ENCODE peak calls at places on chromosomes 16 and 17, in nine cellular contexts. One of them, this sample, is unnamed.

GRCh38 chr16:70638814-70639792 is 7.3 kb upstream of the IL34 start:
- DNase-seq in amygdala: no peak
- DNase-seq in fibroblast of pulmonary artery: peak
- DNase-seq in substantia nigra: no peak
- DNase-seq in foreskin fibroblast: peak
- DNase-seq in ACHN: no peak
- DNase-seq in mucosa of gallbladder: peak
- DNase-seq in GM18507: no peak
- DNase-seq in A549: no peak
- DNase-seq in this sample: no peak

GRCh38 chr17:27834571-27834970 is 34.2 kb upstream of the NOS2 start:
- DNase-seq in amygdala: no peak
- DNase-seq in fibroblast of pulmonary artery: no peak
- DNase-seq in substantia nigra: no peak
- DNase-seq in foreskin fibroblast: no peak
- DNase-seq in ACHN: no peak
- DNase-seq in mucosa of gallbladder: no peak
- DNase-seq in GM18507: no peak
- DNase-seq in A549: no peak
- DNase-seq in this sample: no peak

GRCh38 chr16:74774223-74775139 is at the start of gene FA2H:
- DNase-seq in amygdala: peak
- DNase-seq in fibroblast of pulmonary artery: peak
- DNase-seq in substantia nigra: peak
- DNase-seq in foreskin fibroblast: peak
- DNase-seq in ACHN: peak
- DNase-seq in mucosa of gallbladder: peak
- DNase-seq in GM18507: peak
- DNase-seq in A549: peak
- DNase-seq in this sample: peak

GRCh38 chr17:42809250-42809649 is 10.6 kb downstream of the CNTD1 start:
- DNase-seq in amygdala: peak
- DNase-seq in fibroblast of pulmonary artery: peak
- DNase-seq in substantia nigra: no peak
- DNase-seq in foreskin fibroblast: peak
- DNase-seq in ACHN: no peak
- DNase-seq in mucosa of gallbladder: no peak
- DNase-seq in GM18507: no peak
- DNase-seq in A549: peak
- DNase-seq in this sample: no peak

GRCh38 chr17:36920032-36921000 is 17.0 kb upstream of the LHX1 start:
- DNase-seq in amygdala: no peak
- DNase-seq in fibroblast of pulmonary artery: no peak
- DNase-seq in substantia nigra: no peak
- DNase-seq in foreskin fibroblast: no peak
- DNase-seq in ACHN: peak
- DNase-seq in mucosa of gallbladder: no peak
- DNase-seq in GM18507: no peak
- DNase-seq in A549: peak
- DNase-seq in this sample: no peak

GRCh38 chr17:64063766-64064224 is 43.4 kb upstream of the ICAM2 start:
- DNase-seq in amygdala: no peak
- DNase-seq in fibroblast of pulmonary artery: peak
- DNase-seq in substantia nigra: no peak
- DNase-seq in foreskin fibroblast: peak
- DNase-seq in ACHN: peak
- DNase-seq in mucosa of gallbladder: peak
- DNase-seq in GM18507: no peak
- DNase-seq in A549: peak
- DNase-seq in this sample: peak

GRCh38 chr17:36791150-36791653 is 146.1 kb upstream of the LHX1 start:
- DNase-seq in amygdala: no peak
- DNase-seq in fibroblast of pulmonary artery: no peak
- DNase-seq in substantia nigra: no peak
- DNase-seq in foreskin fibroblast: no peak
- DNase-seq in ACHN: no peak
- DNase-seq in mucosa of gallbladder: no peak
- DNase-seq in GM18507: no peak
- DNase-seq in A549: no peak
- DNase-seq in this sample: no peak

GRCh38 chr16:56608876-56609462 is 585 bp downstream of the MT2A start:
- DNase-seq in amygdala: no peak
- DNase-seq in fibroblast of pulmonary artery: peak
- DNase-seq in substantia nigra: no peak
- DNase-seq in foreskin fibroblast: peak
- DNase-seq in ACHN: no peak
- DNase-seq in mucosa of gallbladder: no peak
- DNase-seq in GM18507: no peak
- DNase-seq in A549: no peak
- DNase-seq in this sample: no peak

GRCh38 chr16:69073181-69073669 is 32.2 kb upstream of the HAS3 start:
- DNase-seq in amygdala: no peak
- DNase-seq in fibroblast of pulmonary artery: peak
- DNase-seq in substantia nigra: no peak
- DNase-seq in foreskin fibroblast: peak
- DNase-seq in ACHN: peak
- DNase-seq in mucosa of gallbladder: peak
- DNase-seq in GM18507: no peak
- DNase-seq in A549: peak
- DNase-seq in this sample: no peak

GRCh38 chr17:77802333-77802615 is 156.2 kb upstream of the TNRC6C start:
- DNase-seq in amygdala: no peak
- DNase-seq in fibroblast of pulmonary artery: no peak
- DNase-seq in substantia nigra: no peak
- DNase-seq in foreskin fibroblast: no peak
- DNase-seq in ACHN: no peak
- DNase-seq in mucosa of gallbladder: no peak
- DNase-seq in GM18507: no peak
- DNase-seq in A549: no peak
- DNase-seq in this sample: no peak

GRCh38 chr17:17129466-17129865 is 76.7 kb downstream of the PLD6 start:
- DNase-seq in amygdala: no peak
- DNase-seq in fibroblast of pulmonary artery: no peak
- DNase-seq in substantia nigra: no peak
- DNase-seq in foreskin fibroblast: no peak
- DNase-seq in ACHN: no peak
- DNase-seq in mucosa of gallbladder: no peak
- DNase-seq in GM18507: no peak
- DNase-seq in A549: no peak
- DNase-seq in this sample: no peak

GRCh38 chr17:37574427-37574826 is 34.8 kb downstream of the SYNRG start:
- DNase-seq in amygdala: no peak
- DNase-seq in fibroblast of pulmonary artery: no peak
- DNase-seq in substantia nigra: no peak
- DNase-seq in foreskin fibroblast: no peak
- DNase-seq in ACHN: no peak
- DNase-seq in mucosa of gallbladder: no peak
- DNase-seq in GM18507: no peak
- DNase-seq in A549: no peak
- DNase-seq in this sample: no peak

GRCh38 chr16:65598626-65599025 is 476.8 kb upstream of the CDH11 start:
- DNase-seq in amygdala: no peak
- DNase-seq in fibroblast of pulmonary artery: no peak
- DNase-seq in substantia nigra: no peak
- DNase-seq in foreskin fibroblast: no peak
- DNase-seq in ACHN: no peak
- DNase-seq in mucosa of gallbladder: no peak
- DNase-seq in GM18507: no peak
- DNase-seq in A549: no peak
- DNase-seq in this sample: no peak

GRCh38 chr17:78399693-78400144 is 21.3 kb downstream of the PGS1 start:
- DNase-seq in amygdala: no peak
- DNase-seq in fibroblast of pulmonary artery: no peak
- DNase-seq in substantia nigra: no peak
- DNase-seq in foreskin fibroblast: no peak
- DNase-seq in ACHN: no peak
- DNase-seq in mucosa of gallbladder: no peak
- DNase-seq in GM18507: no peak
- DNase-seq in A549: no peak
- DNase-seq in this sample: no peak

GRCh38 chr16:14240216-14240843 is 169.2 kb downstream of the MRTFB start:
- DNase-seq in amygdala: no peak
- DNase-seq in fibroblast of pulmonary artery: no peak
- DNase-seq in substantia nigra: no peak
- DNase-seq in foreskin fibroblast: peak
- DNase-seq in ACHN: no peak
- DNase-seq in mucosa of gallbladder: peak
- DNase-seq in GM18507: no peak
- DNase-seq in A549: no peak
- DNase-seq in this sample: no peak

GRCh38 chr17:46194393-46195216 is 1.4 kb upstream of the KANSL1 start:
- DNase-seq in amygdala: no peak
- DNase-seq in fibroblast of pulmonary artery: peak
- DNase-seq in substantia nigra: no peak
- DNase-seq in foreskin fibroblast: peak
- DNase-seq in ACHN: peak
- DNase-seq in mucosa of gallbladder: no peak
- DNase-seq in GM18507: no peak
- DNase-seq in A549: peak
- DNase-seq in this sample: no peak

GRCh38 chr17:81980122-81980521 is 2.7 kb downstream of the ASPSCR1 start:
- DNase-seq in amygdala: no peak
- DNase-seq in fibroblast of pulmonary artery: no peak
- DNase-seq in substantia nigra: no peak
- DNase-seq in foreskin fibroblast: no peak
- DNase-seq in ACHN: no peak
- DNase-seq in mucosa of gallbladder: no peak
- DNase-seq in GM18507: no peak
- DNase-seq in A549: no peak
- DNase-seq in this sample: no peak

GRCh38 chr16:51449441-51449840 is 298.4 kb upstream of the SALL1 start:
- DNase-seq in amygdala: no peak
- DNase-seq in fibroblast of pulmonary artery: no peak
- DNase-seq in substantia nigra: no peak
- DNase-seq in foreskin fibroblast: no peak
- DNase-seq in ACHN: no peak
- DNase-seq in mucosa of gallbladder: no peak
- DNase-seq in GM18507: no peak
- DNase-seq in A549: no peak
- DNase-seq in this sample: no peak

GRCh38 chr17:44651228-44651627 is 5.0 kb upstream of the MEIOC start:
- DNase-seq in amygdala: no peak
- DNase-seq in fibroblast of pulmonary artery: no peak
- DNase-seq in substantia nigra: no peak
- DNase-seq in foreskin fibroblast: no peak
- DNase-seq in ACHN: no peak
- DNase-seq in mucosa of gallbladder: no peak
- DNase-seq in GM18507: no peak
- DNase-seq in A549: no peak
- DNase-seq in this sample: no peak

GRCh38 chr17:82970067-82970466 is 109.3 kb upstream of the METRNL start:
- DNase-seq in amygdala: no peak
- DNase-seq in fibroblast of pulmonary artery: no peak
- DNase-seq in substantia nigra: no peak
- DNase-seq in foreskin fibroblast: no peak
- DNase-seq in ACHN: no peak
- DNase-seq in mucosa of gallbladder: no peak
- DNase-seq in GM18507: no peak
- DNase-seq in A549: no peak
- DNase-seq in this sample: no peak

GRCh38 chr16:54347961-54348360 is 61.4 kb upstream of the IRX3 start:
- DNase-seq in amygdala: no peak
- DNase-seq in fibroblast of pulmonary artery: no peak
- DNase-seq in substantia nigra: no peak
- DNase-seq in foreskin fibroblast: no peak
- DNase-seq in ACHN: no peak
- DNase-seq in mucosa of gallbladder: no peak
- DNase-seq in GM18507: no peak
- DNase-seq in A549: no peak
- DNase-seq in this sample: no peak

GRCh38 chr16:84518804-84519341 is 14.4 kb upstream of the MEAK7 start:
- DNase-seq in amygdala: no peak
- DNase-seq in fibroblast of pulmonary artery: no peak
- DNase-seq in substantia nigra: no peak
- DNase-seq in foreskin fibroblast: no peak
- DNase-seq in ACHN: no peak
- DNase-seq in mucosa of gallbladder: no peak
- DNase-seq in GM18507: no peak
- DNase-seq in A549: no peak
- DNase-seq in this sample: no peak

GRCh38 chr16:7436306-7436705 is 103.7 kb downstream of the RBFOX1 start:
- DNase-seq in amygdala: no peak
- DNase-seq in fibroblast of pulmonary artery: no peak
- DNase-seq in substantia nigra: no peak
- DNase-seq in foreskin fibroblast: no peak
- DNase-seq in ACHN: no peak
- DNase-seq in mucosa of gallbladder: no peak
- DNase-seq in GM18507: no peak
- DNase-seq in A549: no peak
- DNase-seq in this sample: no peak

GRCh38 chr16:89099905-89100304 is 6.3 kb downstream of the ACSF3 start:
- DNase-seq in amygdala: no peak
- DNase-seq in fibroblast of pulmonary artery: no peak
- DNase-seq in substantia nigra: no peak
- DNase-seq in foreskin fibroblast: peak
- DNase-seq in ACHN: no peak
- DNase-seq in mucosa of gallbladder: peak
- DNase-seq in GM18507: no peak
- DNase-seq in A549: no peak
- DNase-seq in this sample: no peak

GRCh38 chr16:29834079-29834478 is 13.8 kb downstream of the MVP start:
- DNase-seq in amygdala: no peak
- DNase-seq in fibroblast of pulmonary artery: no peak
- DNase-seq in substantia nigra: no peak
- DNase-seq in foreskin fibroblast: no peak
- DNase-seq in ACHN: no peak
- DNase-seq in mucosa of gallbladder: no peak
- DNase-seq in GM18507: no peak
- DNase-seq in A549: no peak
- DNase-seq in this sample: no peak

GRCh38 chr17:19338031-19338990 is 24.2 kb downstream of the B9D1 start:
- DNase-seq in amygdala: peak
- DNase-seq in fibroblast of pulmonary artery: peak
- DNase-seq in substantia nigra: no peak
- DNase-seq in foreskin fibroblast: peak
- DNase-seq in ACHN: peak
- DNase-seq in mucosa of gallbladder: peak
- DNase-seq in GM18507: peak
- DNase-seq in A549: peak
- DNase-seq in this sample: peak

GRCh38 chr16:27315333-27316037 is 1.7 kb downstream of the IL4R start:
- DNase-seq in amygdala: no peak
- DNase-seq in fibroblast of pulmonary artery: peak
- DNase-seq in substantia nigra: no peak
- DNase-seq in foreskin fibroblast: peak
- DNase-seq in ACHN: peak
- DNase-seq in mucosa of gallbladder: no peak
- DNase-seq in GM18507: no peak
- DNase-seq in A549: peak
- DNase-seq in this sample: peak

GRCh38 chr17:81401727-81402529 is 6.7 kb downstream of the BAHCC1 start:
- DNase-seq in amygdala: no peak
- DNase-seq in fibroblast of pulmonary artery: peak
- DNase-seq in substantia nigra: no peak
- DNase-seq in foreskin fibroblast: no peak
- DNase-seq in ACHN: peak
- DNase-seq in mucosa of gallbladder: no peak
- DNase-seq in GM18507: no peak
- DNase-seq in A549: peak
- DNase-seq in this sample: peak

GRCh38 chr16:79076039-79076767 is 524.3 kb downstream of the MAF start:
- DNase-seq in amygdala: no peak
- DNase-seq in fibroblast of pulmonary artery: no peak
- DNase-seq in substantia nigra: no peak
- DNase-seq in foreskin fibroblast: no peak
- DNase-seq in ACHN: no peak
- DNase-seq in mucosa of gallbladder: no peak
- DNase-seq in GM18507: no peak
- DNase-seq in A549: no peak
- DNase-seq in this sample: no peak

GRCh38 chr17:59381716-59382570 is 50.5 kb downstream of the YPEL2 start:
- DNase-seq in amygdala: peak
- DNase-seq in fibroblast of pulmonary artery: peak
- DNase-seq in substantia nigra: peak
- DNase-seq in foreskin fibroblast: no peak
- DNase-seq in ACHN: no peak
- DNase-seq in mucosa of gallbladder: peak
- DNase-seq in GM18507: no peak
- DNase-seq in A549: no peak
- DNase-seq in this sample: peak

GRCh38 chr16:48244863-48245195 is 729 bp downstream of the LONP2 start:
- DNase-seq in amygdala: no peak
- DNase-seq in fibroblast of pulmonary artery: peak
- DNase-seq in substantia nigra: no peak
- DNase-seq in foreskin fibroblast: peak
- DNase-seq in ACHN: no peak
- DNase-seq in mucosa of gallbladder: no peak
- DNase-seq in GM18507: no peak
- DNase-seq in A549: no peak
- DNase-seq in this sample: no peak